ENCODE peak calls at places on chromosomes 13 and 19, in seven cellular contexts. One of them, this sample, is unnamed. For H3K27me3, the result is how much of the 10 kb centered on the place peaks cover.

GRCh38 chr19:35347171-35347929 is at the start of gene FFAR1:
- DNase-seq in effector memory CD4-positive, alpha-beta T cell: peak
- DNase-seq in AG04450: no peak
- DNase-seq in H7: peak
- DNase-seq in uterus: no peak
- DNase-seq in pancreas: no peak
- DNase-seq in right cardiac atrium: peak
- DNase-seq in this sample: peak

GRCh38 chr13:73421310-73421912 is 362.6 kb downstream of the KLF5 start:
- DNase-seq in H7: no peak
- DNase-seq in uterus: no peak
- DNase-seq in effector memory CD4-positive, alpha-beta T cell: no peak
- DNase-seq in right cardiac atrium: no peak
- DNase-seq in AG04450: no peak
- DNase-seq in pancreas: no peak
- DNase-seq in this sample: no peak

GRCh38 chr13:50267917-50268316 is 252.7 kb downstream of the KCNRG start:
- DNase-seq in effector memory CD4-positive, alpha-beta T cell: no peak
- DNase-seq in pancreas: no peak
- DNase-seq in AG04450: no peak
- DNase-seq in right cardiac atrium: no peak
- DNase-seq in uterus: no peak
- DNase-seq in H7: no peak
- DNase-seq in this sample: no peak

GRCh38 chr19:48290341-48290922 is 20.6 kb downstream of the ZNF114 start:
- DNase-seq in pancreas: no peak
- DNase-seq in right cardiac atrium: peak
- DNase-seq in uterus: peak
- DNase-seq in effector memory CD4-positive, alpha-beta T cell: no peak
- DNase-seq in AG04450: no peak
- DNase-seq in H7: peak
- DNase-seq in this sample: no peak

GRCh38 chr13:114130708-114131580 is 1.5 kb downstream of the RASA3 start:
- DNase-seq in H7: peak
- DNase-seq in pancreas: no peak
- DNase-seq in right cardiac atrium: peak
- DNase-seq in AG04450: peak
- DNase-seq in uterus: peak
- DNase-seq in effector memory CD4-positive, alpha-beta T cell: peak
- DNase-seq in this sample: peak

GRCh38 chr13:59477011-59477410 is 686.7 kb downstream of the DIAPH3 start:
- DNase-seq in uterus: no peak
- DNase-seq in H7: peak
- DNase-seq in pancreas: no peak
- DNase-seq in right cardiac atrium: no peak
- DNase-seq in effector memory CD4-positive, alpha-beta T cell: no peak
- DNase-seq in AG04450: no peak
- DNase-seq in this sample: no peak

GRCh38 chr19:45049073-45049736 is 10.4 kb downstream of the CLASRP start:
- DNase-seq in right cardiac atrium: no peak
- DNase-seq in H7: no peak
- DNase-seq in AG04450: no peak
- DNase-seq in pancreas: peak
- DNase-seq in effector memory CD4-positive, alpha-beta T cell: no peak
- DNase-seq in uterus: no peak
- DNase-seq in this sample: no peak

GRCh38 chr19:40754611-40755247 is 3.7 kb downstream of the SNRPA start:
- DNase-seq in AG04450: no peak
- DNase-seq in pancreas: peak
- DNase-seq in H7: no peak
- DNase-seq in uterus: no peak
- DNase-seq in right cardiac atrium: peak
- DNase-seq in effector memory CD4-positive, alpha-beta T cell: no peak
- DNase-seq in this sample: peak

GRCh38 chr19:57302020-57302465 is 18.2 kb upstream of the ZNF543 start:
- DNase-seq in pancreas: no peak
- DNase-seq in uterus: no peak
- DNase-seq in right cardiac atrium: no peak
- DNase-seq in H7: no peak
- DNase-seq in effector memory CD4-positive, alpha-beta T cell: no peak
- DNase-seq in AG04450: peak
- DNase-seq in this sample: no peak

GRCh38 chr13:108083056-108083455 is 132.3 kb downstream of the LIG4 start:
- DNase-seq in pancreas: no peak
- DNase-seq in uterus: no peak
- DNase-seq in effector memory CD4-positive, alpha-beta T cell: no peak
- DNase-seq in AG04450: no peak
- DNase-seq in H7: no peak
- DNase-seq in right cardiac atrium: no peak
- DNase-seq in this sample: no peak

GRCh38 chr13:33009019-33009418 is 7.2 kb upstream of the KL start:
- DNase-seq in H7: no peak
- DNase-seq in uterus: no peak
- DNase-seq in right cardiac atrium: no peak
- DNase-seq in AG04450: no peak
- DNase-seq in effector memory CD4-positive, alpha-beta T cell: no peak
- DNase-seq in pancreas: no peak
- DNase-seq in this sample: no peak
- H3K27me3 ChIP-seq in H7: under half
- H3K27me3 ChIP-seq in uterus: under half
- H3K27me3 ChIP-seq in right cardiac atrium: under half
- H3K27me3 ChIP-seq in AG04450: under half
- H3K27me3 ChIP-seq in effector memory CD4-positive, alpha-beta T cell: under half
- H3K27me3 ChIP-seq in pancreas: under half
- H3K27me3 ChIP-seq in this sample: under half

DNA sequence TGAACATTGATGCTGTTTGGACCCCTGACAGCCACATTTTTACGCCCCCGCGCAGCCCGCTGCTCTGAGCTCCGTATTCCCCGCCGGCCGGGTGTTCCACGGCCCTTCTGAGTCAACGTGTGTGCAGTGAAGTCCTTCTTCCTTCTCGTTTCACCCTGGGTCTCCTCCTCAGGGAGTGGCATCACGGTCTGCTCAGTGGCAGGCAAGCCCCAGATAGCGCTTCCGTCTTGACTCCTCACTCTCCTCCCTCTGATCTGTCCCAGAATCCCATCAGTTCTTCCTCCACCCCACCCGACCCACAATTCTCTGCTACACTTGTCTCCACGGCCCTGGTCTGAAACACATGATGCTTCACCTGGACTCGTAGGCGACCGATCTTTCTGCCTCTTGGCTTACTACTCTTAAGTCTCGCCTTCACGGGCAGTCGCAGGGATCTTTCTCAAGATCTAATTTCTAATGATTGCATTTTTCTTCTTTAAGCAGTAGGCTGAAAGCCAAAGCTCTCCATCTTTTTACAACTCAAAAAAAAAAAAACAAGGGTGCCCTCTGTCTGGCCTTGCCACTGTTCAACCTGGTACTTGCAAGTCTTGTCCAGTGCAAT is 33.9 kb downstream of the CCNE1 start:
- DNase-seq in effector memory CD4-positive, alpha-beta T cell: peak
- DNase-seq in pancreas: peak
- DNase-seq in AG04450: no peak
- DNase-seq in uterus: no peak
- DNase-seq in H7: peak
- DNase-seq in right cardiac atrium: peak
- DNase-seq in this sample: no peak
- H3K27me3 ChIP-seq in effector memory CD4-positive, alpha-beta T cell: under half
- H3K27me3 ChIP-seq in pancreas: under half
- H3K27me3 ChIP-seq in AG04450: under half
- H3K27me3 ChIP-seq in uterus: under half
- H3K27me3 ChIP-seq in H7: under half
- H3K27me3 ChIP-seq in right cardiac atrium: under half
- H3K27me3 ChIP-seq in this sample: under half

GRCh38 chr19:55186080-55186479 is 6.0 kb upstream of the SYT5 start:
- DNase-seq in effector memory CD4-positive, alpha-beta T cell: no peak
- DNase-seq in AG04450: no peak
- DNase-seq in H7: no peak
- DNase-seq in uterus: no peak
- DNase-seq in right cardiac atrium: no peak
- DNase-seq in pancreas: no peak
- DNase-seq in this sample: no peak
- H3K27me3 ChIP-seq in effector memory CD4-positive, alpha-beta T cell: under half
- H3K27me3 ChIP-seq in AG04450: under half
- H3K27me3 ChIP-seq in H7: under half
- H3K27me3 ChIP-seq in uterus: under half
- H3K27me3 ChIP-seq in right cardiac atrium: under half
- H3K27me3 ChIP-seq in pancreas: under half
- H3K27me3 ChIP-seq in this sample: under half

DNA sequence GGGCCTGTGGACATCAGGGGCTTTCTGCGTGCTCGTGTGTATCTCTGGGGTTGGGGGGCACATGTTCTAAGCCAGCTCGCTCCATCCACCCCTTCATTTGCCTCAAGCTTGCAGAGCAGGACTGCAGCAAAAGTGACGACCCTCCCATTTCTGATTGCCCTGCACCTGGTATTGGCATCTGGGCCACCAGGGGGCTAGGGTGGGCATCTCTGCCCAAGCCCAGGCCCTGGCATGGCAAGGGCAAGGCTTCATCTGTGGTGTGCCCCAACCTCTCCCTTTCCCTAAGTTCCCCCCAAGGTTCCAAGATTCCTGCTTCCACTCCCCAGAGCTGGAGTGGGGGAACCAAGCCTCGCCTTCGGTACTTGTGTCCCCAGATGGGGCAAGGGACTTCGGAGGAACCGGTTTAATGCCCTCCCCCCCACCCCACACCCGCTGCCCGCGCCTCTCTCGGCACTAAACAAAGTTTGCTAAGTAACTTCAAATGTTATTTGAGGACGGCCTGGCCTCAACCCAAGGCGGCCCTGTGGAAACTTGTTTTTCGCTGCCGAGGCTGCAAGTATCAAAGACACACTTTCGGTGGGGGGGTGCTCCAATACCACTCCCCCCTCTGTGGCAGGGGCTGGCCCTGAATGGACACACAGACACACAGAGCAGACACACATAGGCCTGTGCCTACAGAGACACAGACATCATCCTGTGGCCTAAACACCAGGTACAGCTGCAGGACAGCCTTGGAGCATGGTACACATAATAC is 12.2 kb downstream of the NFIX start:
- DNase-seq in right cardiac atrium: peak
- DNase-seq in uterus: peak
- DNase-seq in H7: peak
- DNase-seq in pancreas: peak
- DNase-seq in AG04450: no peak
- DNase-seq in effector memory CD4-positive, alpha-beta T cell: no peak
- DNase-seq in this sample: no peak
- H3K27me3 ChIP-seq in right cardiac atrium: under half
- H3K27me3 ChIP-seq in uterus: under half
- H3K27me3 ChIP-seq in H7: half or more
- H3K27me3 ChIP-seq in pancreas: under half
- H3K27me3 ChIP-seq in AG04450: under half
- H3K27me3 ChIP-seq in effector memory CD4-positive, alpha-beta T cell: under half
- H3K27me3 ChIP-seq in this sample: under half

DNA sequence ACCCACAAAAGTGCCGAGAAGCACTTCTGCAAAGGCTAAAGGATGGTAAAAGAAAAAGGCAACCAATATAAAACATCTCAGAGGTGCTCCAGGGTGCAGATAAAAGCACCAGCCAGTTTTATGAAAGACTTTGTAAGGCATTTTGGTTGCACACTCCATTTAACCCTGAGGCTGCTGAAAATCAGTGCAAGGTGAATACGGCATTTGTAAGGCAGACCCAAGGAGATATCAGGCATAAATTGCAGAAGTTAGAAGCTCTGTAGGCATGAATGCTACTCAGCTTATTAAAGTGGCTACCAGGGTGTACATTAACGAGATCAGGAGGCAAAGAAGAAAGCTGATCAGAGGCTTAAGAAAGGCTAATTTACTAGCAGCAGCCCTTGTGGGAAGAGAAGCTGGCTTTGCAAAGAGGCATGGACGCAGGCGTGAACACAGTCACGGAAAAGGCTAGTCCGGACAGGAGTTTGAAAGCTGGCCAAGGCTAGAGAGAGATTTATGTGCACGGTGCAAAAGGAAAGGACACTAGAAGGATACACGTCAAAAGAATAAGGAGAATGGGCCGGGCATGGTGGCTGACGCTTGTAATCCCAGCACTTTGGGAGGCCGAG is 99.6 kb downstream of the ZNF429 start:
- DNase-seq in uterus: no peak
- DNase-seq in AG04450: no peak
- DNase-seq in effector memory CD4-positive, alpha-beta T cell: no peak
- DNase-seq in H7: no peak
- DNase-seq in right cardiac atrium: no peak
- DNase-seq in pancreas: peak
- DNase-seq in this sample: no peak
- H3K27me3 ChIP-seq in uterus: under half
- H3K27me3 ChIP-seq in AG04450: under half
- H3K27me3 ChIP-seq in effector memory CD4-positive, alpha-beta T cell: under half
- H3K27me3 ChIP-seq in H7: under half
- H3K27me3 ChIP-seq in right cardiac atrium: under half
- H3K27me3 ChIP-seq in pancreas: under half
- H3K27me3 ChIP-seq in this sample: under half

DNA sequence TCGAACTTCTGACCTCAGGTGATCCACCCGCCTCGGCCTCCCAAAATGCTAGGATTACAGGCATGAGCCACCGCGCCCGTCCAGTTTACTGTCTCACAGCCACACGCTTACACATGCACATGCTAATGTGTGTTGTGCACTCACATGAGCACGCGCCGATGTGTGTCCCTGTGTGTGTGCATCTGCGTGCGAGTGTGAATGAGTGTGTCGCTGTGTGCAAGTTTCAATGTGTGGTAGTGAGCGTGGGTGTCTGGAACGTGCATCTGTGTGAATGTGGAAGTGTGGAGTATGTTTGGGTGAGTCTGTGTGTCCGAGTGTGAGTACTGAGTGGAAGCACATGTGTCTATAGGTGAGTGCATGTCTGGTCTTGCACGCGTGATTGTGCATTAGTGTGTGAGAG is 4.2 kb downstream of the MAST1 start:
- DNase-seq in effector memory CD4-positive, alpha-beta T cell: no peak
- DNase-seq in AG04450: no peak
- DNase-seq in uterus: no peak
- DNase-seq in H7: no peak
- DNase-seq in right cardiac atrium: no peak
- DNase-seq in pancreas: no peak
- DNase-seq in this sample: no peak
- H3K27me3 ChIP-seq in effector memory CD4-positive, alpha-beta T cell: under half
- H3K27me3 ChIP-seq in AG04450: half or more
- H3K27me3 ChIP-seq in uterus: under half
- H3K27me3 ChIP-seq in H7: under half
- H3K27me3 ChIP-seq in right cardiac atrium: under half
- H3K27me3 ChIP-seq in pancreas: under half
- H3K27me3 ChIP-seq in this sample: under half

This sample was measured in GM06990.